ENCODE peak calls at places on chromosomes 16 and 17, in eight cellular contexts. One of them, this sample, is unnamed.

GRCh38 chr16:21101631-21102420 is 48.8 kb downstream of the DNAH3 start:
- DNase-seq in transverse colon: peak
- DNase-seq in Caco-2: peak
- DNase-seq in sigmoid colon: no peak
- DNase-seq in GM13977: no peak
- DNase-seq in cardiac fibroblast: peak
- DNase-seq in NB4: peak
- DNase-seq in psoas muscle: no peak
- DNase-seq in this sample: peak

GRCh38 chr17:55278173-55278748 is 13.5 kb downstream of the HLF start:
- DNase-seq in GM13977: no peak
- DNase-seq in NB4: no peak
- DNase-seq in sigmoid colon: no peak
- DNase-seq in Caco-2: no peak
- DNase-seq in cardiac fibroblast: no peak
- DNase-seq in transverse colon: no peak
- DNase-seq in psoas muscle: no peak
- DNase-seq in this sample: no peak

GRCh38 chr17:148757-149156 is 11.4 kb downstream of the SCGB1C2 start:
- DNase-seq in transverse colon: no peak
- DNase-seq in GM13977: no peak
- DNase-seq in psoas muscle: no peak
- DNase-seq in Caco-2: no peak
- DNase-seq in cardiac fibroblast: no peak
- DNase-seq in NB4: no peak
- DNase-seq in sigmoid colon: peak
- DNase-seq in this sample: peak

GRCh38 chr17:13337864-13338371 is 263.8 kb downstream of the HS3ST3A1 start:
- DNase-seq in NB4: peak
- DNase-seq in transverse colon: no peak
- DNase-seq in sigmoid colon: no peak
- DNase-seq in Caco-2: no peak
- DNase-seq in psoas muscle: no peak
- DNase-seq in GM13977: peak
- DNase-seq in cardiac fibroblast: peak
- DNase-seq in this sample: no peak

GRCh38 chr16:2715519-2715918 is 4.5 kb downstream of the PRSS27 start:
- DNase-seq in cardiac fibroblast: peak
- DNase-seq in GM13977: peak
- DNase-seq in sigmoid colon: no peak
- DNase-seq in NB4: peak
- DNase-seq in transverse colon: peak
- DNase-seq in psoas muscle: peak
- DNase-seq in Caco-2: no peak
- DNase-seq in this sample: no peak

GRCh38 chr16:14354561-14355351 is 275.3 kb downstream of the PARN start:
- DNase-seq in Caco-2: no peak
- DNase-seq in cardiac fibroblast: no peak
- DNase-seq in sigmoid colon: no peak
- DNase-seq in psoas muscle: no peak
- DNase-seq in transverse colon: no peak
- DNase-seq in GM13977: peak
- DNase-seq in NB4: peak
- DNase-seq in this sample: no peak

GRCh38 chr17:36617773-36618172 is 16.4 kb downstream of the MRM1 start:
- DNase-seq in cardiac fibroblast: no peak
- DNase-seq in NB4: no peak
- DNase-seq in psoas muscle: no peak
- DNase-seq in GM13977: no peak
- DNase-seq in Caco-2: no peak
- DNase-seq in transverse colon: no peak
- DNase-seq in sigmoid colon: no peak
- DNase-seq in this sample: no peak

GRCh38 chr17:14052886-14053615 is 16.3 kb upstream of the COX10 start:
- DNase-seq in transverse colon: no peak
- DNase-seq in cardiac fibroblast: peak
- DNase-seq in GM13977: no peak
- DNase-seq in psoas muscle: no peak
- DNase-seq in sigmoid colon: no peak
- DNase-seq in NB4: no peak
- DNase-seq in Caco-2: no peak
- DNase-seq in this sample: no peak

GRCh38 chr17:21252875-21253645 is at the start of gene NATD1:
- DNase-seq in psoas muscle: peak
- DNase-seq in Caco-2: peak
- DNase-seq in GM13977: peak
- DNase-seq in cardiac fibroblast: peak
- DNase-seq in transverse colon: peak
- DNase-seq in NB4: peak
- DNase-seq in sigmoid colon: peak
- DNase-seq in this sample: peak

GRCh38 chr17:14296511-14296910 is 4.4 kb upstream of the HS3ST3B1 start:
- DNase-seq in sigmoid colon: no peak
- DNase-seq in GM13977: no peak
- DNase-seq in cardiac fibroblast: no peak
- DNase-seq in transverse colon: no peak
- DNase-seq in psoas muscle: no peak
- DNase-seq in NB4: no peak
- DNase-seq in Caco-2: no peak
- DNase-seq in this sample: no peak

GRCh38 chr17:81196505-81197408 is 26.0 kb downstream of the CEP131 start:
- DNase-seq in sigmoid colon: no peak
- DNase-seq in Caco-2: no peak
- DNase-seq in psoas muscle: no peak
- DNase-seq in GM13977: no peak
- DNase-seq in cardiac fibroblast: no peak
- DNase-seq in transverse colon: no peak
- DNase-seq in NB4: no peak
- DNase-seq in this sample: no peak

GRCh38 chr16:68752602-68753001 is 15.5 kb downstream of the CDH1 start:
- DNase-seq in psoas muscle: no peak
- DNase-seq in NB4: no peak
- DNase-seq in GM13977: no peak
- DNase-seq in Caco-2: peak
- DNase-seq in transverse colon: peak
- DNase-seq in sigmoid colon: no peak
- DNase-seq in cardiac fibroblast: no peak
- DNase-seq in this sample: no peak

GRCh38 chr17:33983824-33984574 is 271.1 kb upstream of the CCL2 start:
- DNase-seq in Caco-2: no peak
- DNase-seq in GM13977: no peak
- DNase-seq in cardiac fibroblast: no peak
- DNase-seq in sigmoid colon: no peak
- DNase-seq in NB4: no peak
- DNase-seq in psoas muscle: no peak
- DNase-seq in transverse colon: no peak
- DNase-seq in this sample: no peak

GRCh38 chr17:49548506-49549310 is 27.0 kb upstream of the NXPH3 start:
- DNase-seq in psoas muscle: peak
- DNase-seq in sigmoid colon: no peak
- DNase-seq in Caco-2: peak
- DNase-seq in transverse colon: no peak
- DNase-seq in cardiac fibroblast: peak
- DNase-seq in NB4: peak
- DNase-seq in GM13977: peak
- DNase-seq in this sample: peak
- TF ChIP-seq CTCF in psoas muscle: peak
- TF ChIP-seq CTCF in sigmoid colon: no peak
- TF ChIP-seq CTCF in Caco-2: peak
- TF ChIP-seq CTCF in transverse colon: peak
- TF ChIP-seq CTCF in cardiac fibroblast: peak
- TF ChIP-seq CTCF in NB4: peak
- TF ChIP-seq CTCF in GM13977: peak
- TF ChIP-seq CTCF in this sample: peak

DNA sequence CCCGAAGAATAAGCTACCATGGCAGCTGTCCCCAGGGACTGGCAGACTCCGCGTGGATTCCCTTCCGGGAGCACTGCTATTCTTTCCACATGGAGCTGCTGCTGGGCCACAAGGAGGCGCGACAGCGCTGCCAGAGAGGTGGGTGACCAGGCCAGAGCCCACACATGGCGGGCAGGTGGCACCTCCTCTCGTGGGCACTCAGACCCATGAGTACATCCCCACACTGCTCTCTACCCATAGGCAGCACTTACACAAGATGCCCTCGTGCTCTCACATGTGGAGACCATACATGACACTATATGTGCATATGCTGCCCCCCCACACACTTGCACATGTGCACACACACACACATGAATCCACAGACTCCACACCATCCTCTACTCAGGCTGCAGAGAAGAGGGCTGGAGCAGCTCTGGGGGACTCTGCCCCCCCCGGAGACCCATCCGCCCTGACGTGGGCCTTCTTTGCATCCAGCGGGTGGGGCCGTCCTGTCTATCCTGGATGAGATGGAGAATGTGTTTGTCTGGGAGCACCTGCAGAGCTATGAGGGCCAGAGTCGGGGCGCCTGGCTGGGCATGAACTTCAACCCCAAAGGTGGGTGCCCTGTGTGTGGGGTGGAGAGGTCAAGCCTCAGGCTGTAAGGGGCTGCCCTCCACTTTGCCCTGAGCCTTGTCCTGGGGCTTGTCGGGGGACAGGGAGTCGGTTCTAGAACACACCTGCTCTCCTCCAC is 62.9 kb downstream of the MRC2 start:
- DNase-seq in NB4: no peak
- DNase-seq in transverse colon: no peak
- DNase-seq in cardiac fibroblast: no peak
- DNase-seq in sigmoid colon: no peak
- DNase-seq in psoas muscle: no peak
- DNase-seq in GM13977: no peak
- DNase-seq in Caco-2: no peak
- DNase-seq in this sample: no peak
- TF ChIP-seq CTCF in NB4: no peak
- TF ChIP-seq CTCF in transverse colon: no peak
- TF ChIP-seq CTCF in cardiac fibroblast: no peak
- TF ChIP-seq CTCF in sigmoid colon: no peak
- TF ChIP-seq CTCF in psoas muscle: no peak
- TF ChIP-seq CTCF in GM13977: no peak
- TF ChIP-seq CTCF in Caco-2: no peak
- TF ChIP-seq CTCF in this sample: no peak

GRCh38 chr17:40104570-40105471 is 4.4 kb upstream of the NR1D1 start:
- DNase-seq in Caco-2: no peak
- DNase-seq in psoas muscle: no peak
- DNase-seq in sigmoid colon: no peak
- DNase-seq in NB4: peak
- DNase-seq in GM13977: no peak
- DNase-seq in transverse colon: no peak
- DNase-seq in cardiac fibroblast: no peak
- DNase-seq in this sample: no peak

GRCh38 chr17:40109471-40109824 is 9.1 kb upstream of the NR1D1 start:
- DNase-seq in cardiac fibroblast: peak
- DNase-seq in NB4: peak
- DNase-seq in GM13977: no peak
- DNase-seq in Caco-2: no peak
- DNase-seq in transverse colon: no peak
- DNase-seq in psoas muscle: no peak
- DNase-seq in sigmoid colon: peak
- DNase-seq in this sample: no peak

GRCh38 chr17:40106089-40106759 is 5.8 kb upstream of the NR1D1 start:
- DNase-seq in sigmoid colon: no peak
- DNase-seq in Caco-2: no peak
- DNase-seq in NB4: peak
- DNase-seq in psoas muscle: peak
- DNase-seq in cardiac fibroblast: no peak
- DNase-seq in GM13977: no peak
- DNase-seq in transverse colon: no peak
- DNase-seq in this sample: no peak

GRCh38 chr17:40107266-40107980 is 7.0 kb upstream of the NR1D1 start:
- DNase-seq in sigmoid colon: no peak
- DNase-seq in cardiac fibroblast: peak
- DNase-seq in NB4: peak
- DNase-seq in transverse colon: no peak
- DNase-seq in psoas muscle: no peak
- DNase-seq in GM13977: no peak
- DNase-seq in Caco-2: no peak
- DNase-seq in this sample: no peak

GRCh38 chr17:40106760-40107265 is 6.4 kb upstream of the NR1D1 start:
- DNase-seq in sigmoid colon: no peak
- DNase-seq in NB4: peak
- DNase-seq in Caco-2: no peak
- DNase-seq in GM13977: no peak
- DNase-seq in cardiac fibroblast: no peak
- DNase-seq in psoas muscle: peak
- DNase-seq in transverse colon: no peak
- DNase-seq in this sample: no peak
- TF ChIP-seq CTCF in sigmoid colon: no peak
- TF ChIP-seq CTCF in NB4: no peak
- TF ChIP-seq CTCF in Caco-2: no peak
- TF ChIP-seq CTCF in GM13977: no peak
- TF ChIP-seq CTCF in cardiac fibroblast: no peak
- TF ChIP-seq CTCF in psoas muscle: no peak
- TF ChIP-seq CTCF in transverse colon: no peak
- TF ChIP-seq CTCF in this sample: no peak

GRCh38 chr16:85526132-85526731 is 86.9 kb upstream of the GSE1 start:
- DNase-seq in Caco-2: no peak
- DNase-seq in psoas muscle: no peak
- DNase-seq in cardiac fibroblast: no peak
- DNase-seq in transverse colon: no peak
- DNase-seq in NB4: no peak
- DNase-seq in sigmoid colon: no peak
- DNase-seq in GM13977: no peak
- DNase-seq in this sample: no peak

GRCh38 chr16:85524365-85524629 is 88.8 kb upstream of the GSE1 start:
- DNase-seq in transverse colon: no peak
- DNase-seq in cardiac fibroblast: no peak
- DNase-seq in sigmoid colon: no peak
- DNase-seq in Caco-2: no peak
- DNase-seq in NB4: peak
- DNase-seq in psoas muscle: no peak
- DNase-seq in GM13977: no peak
- DNase-seq in this sample: no peak

GRCh38 chr16:85524630-85525463 is 88.3 kb upstream of the GSE1 start:
- DNase-seq in transverse colon: no peak
- DNase-seq in psoas muscle: peak
- DNase-seq in NB4: peak
- DNase-seq in Caco-2: peak
- DNase-seq in cardiac fibroblast: peak
- DNase-seq in GM13977: no peak
- DNase-seq in sigmoid colon: peak
- DNase-seq in this sample: no peak

GRCh38 chr16:85527042-85527766 is 85.9 kb upstream of the GSE1 start:
- DNase-seq in transverse colon: no peak
- DNase-seq in cardiac fibroblast: no peak
- DNase-seq in Caco-2: no peak
- DNase-seq in GM13977: no peak
- DNase-seq in psoas muscle: no peak
- DNase-seq in sigmoid colon: no peak
- DNase-seq in NB4: no peak
- DNase-seq in this sample: no peak

DNA sequence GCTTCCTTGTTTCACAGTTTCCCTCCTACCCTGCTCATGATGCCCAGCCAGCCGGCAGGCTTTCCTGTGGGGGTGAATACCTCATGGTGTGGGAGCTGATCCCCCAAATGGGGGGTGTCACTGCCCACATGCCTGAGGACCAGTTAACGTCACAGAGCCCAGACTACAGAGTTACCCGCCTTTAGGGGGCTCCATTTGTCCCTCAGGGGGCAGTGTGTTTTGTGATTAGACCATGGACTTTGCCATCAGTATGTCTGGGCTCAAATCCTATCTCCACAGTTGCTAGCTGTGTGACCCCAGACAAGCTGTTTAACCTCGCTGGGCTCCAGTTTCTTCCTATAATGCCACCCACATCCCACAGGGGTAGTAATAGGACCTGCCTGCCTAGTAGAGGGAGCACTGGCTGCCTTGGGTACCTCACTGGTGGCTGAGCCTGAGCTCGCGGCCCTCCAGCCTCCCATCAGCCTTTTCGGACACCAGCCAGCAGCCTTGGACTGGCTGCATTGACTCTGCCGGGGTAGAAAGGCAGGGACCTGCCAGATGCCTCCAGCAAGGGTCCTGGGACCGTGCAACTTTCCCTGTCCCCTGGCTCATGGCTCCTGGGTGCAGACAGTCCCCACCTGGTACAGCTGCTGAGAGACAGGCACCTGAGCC is 87.5 kb upstream of the GSE1 start:
- DNase-seq in sigmoid colon: no peak
- DNase-seq in NB4: peak
- DNase-seq in psoas muscle: no peak
- DNase-seq in transverse colon: no peak
- DNase-seq in GM13977: no peak
- DNase-seq in Caco-2: no peak
- DNase-seq in cardiac fibroblast: no peak
- DNase-seq in this sample: no peak
- TF ChIP-seq CTCF in sigmoid colon: no peak
- TF ChIP-seq CTCF in NB4: no peak
- TF ChIP-seq CTCF in psoas muscle: no peak
- TF ChIP-seq CTCF in transverse colon: no peak
- TF ChIP-seq CTCF in GM13977: no peak
- TF ChIP-seq CTCF in Caco-2: no peak
- TF ChIP-seq CTCF in cardiac fibroblast: no peak
- TF ChIP-seq CTCF in this sample: no peak

This sample was measured in glutamatergic neuron.